ENCODE peak calls at places on chromosomes 16 and 17, in six cellular contexts. Z is fibroblast of pulmonary artery, J is AG04450, X is K562, W is epithelial cell of esophagus, B is lower lobe of right lung. S is an unnamed sample.

GRCh38 chr16:49528035-49528434 is 154.4 kb downstream of the C16orf78 start:
- DNase-seq in Z (peak; percentile 26), J (no peak), X (no peak), W (no peak), B (no peak), S (no peak)

GRCh38 chr16:76265434-76266045 is 11.7 kb upstream of the CNTNAP4 start:
- DNase-seq in Z (peak; percentile 52), J (peak; percentile 8), X (peak; percentile 23), W (peak; percentile 44), B (no peak), S (peak; percentile 18)

GRCh38 chr17:28394717-28395116 is 11.3 kb downstream of the SLC46A1 start:
- DNase-seq in Z (peak; percentile 28), J (no peak), X (no peak), W (peak; percentile 48), B (no peak), S (no peak)

GRCh38 chr17:32275060-32276042 is 9.7 kb downstream of the RHBDL3 start:
- DNase-seq in Z (peak; percentile 73), J (no peak), X (peak; percentile 83), W (peak; percentile 85), B (peak; percentile 41), S (no peak)

GRCh38 chr17:32185875-32186274 is 43.6 kb downstream of the RHOT1 start:
- DNase-seq in Z (no peak), J (no peak), X (no peak), W (no peak), B (no peak), S (no peak)

GRCh38 chr16:14013571-14014283 is 57.4 kb upstream of the MRTFB start:
- DNase-seq in Z (peak; percentile 58), J (peak; percentile 86), X (no peak), W (peak; percentile 94), B (no peak), S (no peak)

GRCh38 chr17:5780476-5780875 is 196.2 kb upstream of the NLRP1 start:
- DNase-seq in Z (peak; percentile 48), J (no peak), X (peak; percentile 7), W (peak; percentile 85), B (no peak), S (no peak)

GRCh38 chr17:35947156-35947585 is 3.7 kb upstream of the LYZL6 start:
- DNase-seq in Z (peak; percentile 52), J (no peak), X (peak; percentile 49), W (peak; percentile 59), B (no peak), S (peak; percentile 68)

GRCh38 chr16:2278956-2279800 is 11.3 kb upstream of the RNPS1 start:
- DNase-seq in Z (no peak), J (no peak), X (no peak), W (no peak), B (no peak), S (no peak)

GRCh38 chr17:17575360-17576251 is 15.9 kb downstream of the PEMT start:
- DNase-seq in Z (no peak), J (no peak), X (no peak), W (peak; percentile 24), B (no peak), S (no peak)

GRCh38 chr16:86231321-86231995 is 278.9 kb upstream of the FOXF1 start:
- DNase-seq in Z (no peak), J (no peak), X (no peak), W (no peak), B (no peak), S (no peak)

GRCh38 chr16:14300631-14301149 is 229.6 kb downstream of the MRTFB start:
- DNase-seq in Z (peak; percentile 89), J (no peak), X (peak; percentile 53), W (peak; percentile 91), B (peak; percentile 65), S (peak; percentile 54)

GRCh38 chr16:7919782-7920181 is 587.1 kb downstream of the RBFOX1 start:
- DNase-seq in Z (no peak), J (no peak), X (no peak), W (no peak), B (no peak), S (no peak)

GRCh38 chr16:66844342-66845079 is at the start of gene CA7:
- DNase-seq in Z (no peak), J (no peak), X (peak; percentile 61), W (no peak), B (no peak), S (no peak)

GRCh38 chr17:58452738-58453137 is 35.4 kb upstream of the RNF43 start:
- DNase-seq in Z (no peak), J (no peak), X (no peak), W (peak; percentile 14), B (no peak), S (no peak)

GRCh38 chr16:67393111-67393789 is at the start of gene TPPP3:
- DNase-seq in Z (peak; percentile 73), J (no peak), X (peak; percentile 96), W (peak; percentile 36), B (peak; percentile 91), S (peak; percentile 84)

GRCh38 chr17:38338535-38338934 is 5.2 kb downstream of the GPR179 start:
- DNase-seq in Z (no peak), J (no peak), X (no peak), W (no peak), B (no peak), S (no peak)

GRCh38 chr17:13736915-13737314 is 135.2 kb upstream of the HS3ST3A1 start:
- DNase-seq in Z (peak; percentile 80), J (peak; percentile 18), X (no peak), W (no peak), B (no peak), S (no peak)

GRCh38 chr16:85443116-85443515 is 170.0 kb upstream of the GSE1 start:
- DNase-seq in Z (no peak), J (no peak), X (no peak), W (no peak), B (no peak), S (no peak)

GRCh38 chr16:77807071-77807470 is 18.7 kb downstream of the VAT1L start:
- DNase-seq in Z (no peak), J (no peak), X (no peak), W (no peak), B (no peak), S (no peak)

GRCh38 chr16:65617421-65617820 is 495.6 kb upstream of the CDH11 start:
- DNase-seq in Z (no peak), J (no peak), X (no peak), W (no peak), B (no peak), S (no peak)

GRCh38 chr17:75774988-75775668 is 9.5 kb upstream of the UNK start:
- DNase-seq in Z (peak; percentile 63), J (no peak), X (no peak), W (peak; percentile 84), B (no peak), S (no peak)

GRCh38 chr17:31275126-31275525 is 21.9 kb downstream of the OMG start:
- DNase-seq in Z (peak; percentile 41), J (no peak), X (no peak), W (peak; percentile 27), B (no peak), S (no peak)

GRCh38 chr16:29649560-29650494 is 13.2 kb upstream of the SPN start:
- DNase-seq in Z (no peak), J (no peak), X (no peak), W (no peak), B (no peak), S (no peak)

GRCh38 chr17:64357191-64357981 is 33.3 kb downstream of the PECAM1 start:
- DNase-seq in Z (peak; percentile 99), J (peak; percentile 93), X (no peak), W (peak; percentile 35), B (no peak), S (no peak)
- TF ChIP-seq CTCF in Z (peak; percentile 16), J (peak; percentile 6), X (no peak), W (no peak), B (no peak), S (no peak)

GRCh38 chr17:7313028-7313889 is 1.9 kb downstream of the GPS2 start:
- DNase-seq in Z (no peak), J (no peak), X (no peak), W (peak; percentile 36), B (peak; percentile 24), S (no peak)
- TF ChIP-seq CTCF in Z (no peak), J (no peak), X (peak; percentile 16), W (peak; percentile 41), B (no peak), S (peak; percentile 22)

GRCh38 chr16:69606985-69607384 is 41.2 kb downstream of the NFAT5 start:
- DNase-seq in Z (no peak), J (no peak), X (no peak), W (no peak), B (no peak), S (no peak)

GRCh38 chr16:69613283-69614154 is 47.8 kb downstream of the NFAT5 start:
- DNase-seq in Z (peak; percentile 48), J (no peak), X (no peak), W (peak; percentile 95), B (no peak), S (no peak)

GRCh38 chr16:69607674-69608073 is 41.9 kb downstream of the NFAT5 start:
- DNase-seq in Z (no peak), J (no peak), X (no peak), W (no peak), B (no peak), S (no peak)

GRCh38 chr16:69610356-69610755 is 44.6 kb downstream of the NFAT5 start:
- DNase-seq in Z (no peak), J (no peak), X (no peak), W (no peak), B (no peak), S (no peak)

DNA sequence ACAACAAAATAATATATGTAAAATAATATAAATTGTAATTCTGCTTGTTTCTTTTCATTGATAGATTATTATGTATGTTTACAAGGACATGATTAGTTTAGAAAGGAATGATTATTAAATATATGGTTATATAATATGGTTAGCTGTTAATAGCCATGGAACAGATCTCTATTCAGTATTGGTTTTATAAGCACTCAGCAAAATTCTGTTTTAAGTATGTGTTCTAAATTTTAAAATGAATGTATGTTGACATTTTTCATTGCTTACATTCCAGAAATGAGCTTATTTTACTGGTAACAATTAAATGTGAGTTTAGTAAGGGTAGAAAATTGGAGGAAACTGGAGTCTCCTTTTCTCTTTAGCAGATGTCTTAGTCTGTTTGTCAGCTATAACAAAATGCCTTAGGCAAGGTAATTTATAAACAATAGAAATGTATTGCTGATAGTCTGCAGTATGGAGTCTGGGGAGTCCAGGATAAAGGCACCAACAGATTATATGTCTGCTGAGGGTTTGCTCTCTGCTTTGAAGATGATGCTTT is 45.4 kb downstream of the NFAT5 start:
- DNase-seq in Z (no peak), J (no peak), X (no peak), W (no peak), B (no peak), S (no peak)
- TF ChIP-seq CTCF in Z (no peak), J (no peak), X (no peak), W (no peak), B (no peak), S (no peak)

DNA sequence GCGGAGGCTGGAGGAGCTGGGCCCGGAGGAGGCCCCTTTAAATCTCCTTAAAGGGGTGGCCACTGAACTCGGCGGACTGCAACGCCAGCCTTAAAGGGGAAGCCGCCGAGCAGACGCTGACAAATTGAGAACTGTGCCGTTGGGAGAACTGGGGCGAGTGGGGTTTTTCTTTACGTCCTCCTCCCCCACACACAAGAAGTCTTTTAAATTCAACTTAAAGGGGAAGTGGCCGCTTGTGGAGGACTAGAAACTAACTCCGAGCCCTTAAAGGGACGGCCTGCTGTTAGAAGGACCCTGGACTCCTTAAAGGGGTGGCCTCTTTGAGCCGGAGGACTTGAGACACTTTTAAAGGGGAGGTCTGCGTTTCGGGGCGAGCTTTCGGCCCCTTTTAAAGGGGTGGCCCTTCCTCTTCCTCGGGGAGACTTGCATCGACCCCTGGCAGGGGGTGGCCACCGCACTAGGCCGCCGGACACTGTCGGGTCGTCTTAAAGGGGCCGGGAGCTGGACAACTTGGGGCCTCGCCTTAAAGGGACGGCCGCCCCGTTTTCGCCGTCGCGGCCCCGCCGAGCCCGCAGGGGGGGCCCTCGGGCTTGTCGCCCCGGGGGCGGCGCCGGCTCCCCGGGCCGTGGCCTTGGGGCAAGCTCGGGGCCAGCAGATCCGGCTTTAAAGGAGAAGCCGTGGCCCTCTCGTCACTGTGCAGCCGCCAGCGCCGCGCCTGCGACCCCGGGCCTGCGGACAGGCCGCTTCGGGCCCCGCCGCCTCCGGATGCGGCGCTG is 688 bp downstream of the FBRS start:
- DNase-seq in Z (peak; percentile 98), J (peak; percentile 96), X (peak; percentile 75), W (peak; percentile 98), B (peak; percentile 84), S (peak; percentile 68)
- TF ChIP-seq CTCF in Z (no peak), J (no peak), X (peak; percentile 54), W (no peak), B (no peak), S (no peak)